ENCODE peak calls at places on chromosomes 7 and 10, in four cellular contexts. V is K562, O is HepG2, Y is H1. D is an unnamed sample.

GRCh38 chr10:78925800-78926319 is 142.9 kb upstream of the ZMIZ1 start:
- DNase-seq in V (peak), O (no peak), Y (no peak), D (no peak)

GRCh38 chr10:23088609-23089008 is 6.8 kb upstream of the MSRB2 start:
- DNase-seq in V (no peak), O (no peak), Y (no peak), D (no peak)

GRCh38 chr10:71684356-71685173 is 35.0 kb downstream of the C10orf105 start:
- DNase-seq in V (peak), O (no peak), Y (no peak), D (no peak)

GRCh38 chr7:25028370-25028971 is 48.5 kb upstream of the OSBPL3 start:
- DNase-seq in V (no peak), O (peak), Y (no peak), D (no peak)

GRCh38 chr10:3901370-3901769 is 116.4 kb upstream of the KLF6 start:
- DNase-seq in V (no peak), O (no peak), Y (no peak), D (no peak)

GRCh38 chr10:29501692-29502091 is 133.1 kb downstream of the SVIL start:
- DNase-seq in V (no peak), O (no peak), Y (no peak), D (no peak)

GRCh38 chr10:124535731-124536495 is 74.3 kb downstream of the LHPP start:
- DNase-seq in V (no peak), O (no peak), Y (no peak), D (no peak)

GRCh38 chr7:94129443-94130140 is 125.4 kb upstream of the BET1 start:
- DNase-seq in V (no peak), O (peak), Y (no peak), D (no peak)

GRCh38 chr7:155471728-155472127 is 13.8 kb downstream of the EN2 start:
- DNase-seq in V (no peak), O (no peak), Y (no peak), D (no peak)

GRCh38 chr7:151759591-151760042 is 117.3 kb downstream of the PRKAG2 start:
- DNase-seq in V (peak), O (peak), Y (peak), D (peak)

GRCh38 chr7:102310414-102310815 is 23.7 kb downstream of the SH2B2 start:
- DNase-seq in V (no peak), O (no peak), Y (no peak), D (no peak)

GRCh38 chr10:17101257-17101909 is 28.2 kb downstream of the CUBN start:
- DNase-seq in V (no peak), O (no peak), Y (no peak), D (no peak)

GRCh38 chr7:88095-88926 is 104.1 kb upstream of the FAM20C start:
- DNase-seq in V (no peak), O (no peak), Y (peak), D (no peak)

GRCh38 chr7:91263359-91264082 is 712 bp upstream of the FZD1 start:
- DNase-seq in V (peak), O (no peak), Y (peak), D (peak)

GRCh38 chr7:70646551-70647248 is 485.2 kb upstream of the GALNT17 start:
- DNase-seq in V (no peak), O (no peak), Y (no peak), D (no peak)

GRCh38 chr7:129168219-129168991 is 20.0 kb upstream of the SMO start:
- DNase-seq in V (no peak), O (no peak), Y (peak), D (no peak)

GRCh38 chr7:156384706-156385105 is 255.9 kb upstream of the RNF32 start:
- DNase-seq in V (no peak), O (no peak), Y (no peak), D (no peak)

GRCh38 chr10:75208177-75208576 is 2.4 kb upstream of the VDAC2 start:
- DNase-seq in V (no peak), O (no peak), Y (no peak), D (no peak)

GRCh38 chr10:118590334-118590733 is 5.1 kb downstream of the PRLHR start:
- DNase-seq in V (no peak), O (no peak), Y (no peak), D (no peak)

GRCh38 chr10:21173964-21174669 is 277.0 kb upstream of the NEBL start:
- DNase-seq in V (peak), O (no peak), Y (peak), D (peak)

GRCh38 chr10:21523557-21524008 is 1.9 kb downstream of the SKIDA1 start:
- DNase-seq in V (no peak), O (peak), Y (no peak), D (no peak)

GRCh38 chr7:327305-327931 is 37.4 kb downstream of the FOXL3 start:
- DNase-seq in V (no peak), O (no peak), Y (no peak), D (no peak)

GRCh38 chr10:133439517-133440461 is 14.0 kb upstream of the SCART1 start:
- DNase-seq in V (no peak), O (no peak), Y (no peak), D (no peak)

GRCh38 chr10:30178565-30178964 is 119.2 kb upstream of the JCAD start:
- DNase-seq in V (no peak), O (no peak), Y (no peak), D (no peak)

GRCh38 chr10:97744405-97745035 is 7.6 kb downstream of the ZFYVE27 start:
- DNase-seq in V (peak), O (no peak), Y (no peak), D (no peak)

GRCh38 chr7:136009488-136010079 is 32.4 kb upstream of the MTPN start:
- DNase-seq in V (peak), O (peak), Y (no peak), D (no peak)

GRCh38 chr10:88270871-88271713 is 312.0 kb downstream of the RNLS start:
- DNase-seq in V (no peak), O (no peak), Y (no peak), D (no peak)
- TF ChIP-seq JUND in V (no peak), O (no peak), Y (no peak), D (no peak)

GRCh38 chr10:6578221-6579192 is 1.6 kb downstream of the PRKCQ start:
- DNase-seq in V (peak), O (no peak), Y (no peak), D (no peak)
- TF ChIP-seq JUND in V (no peak), O (no peak), Y (no peak), D (no peak)

GRCh38 chr10:104824378-104825006 is 183.4 kb downstream of the SORCS3 start:
- DNase-seq in V (peak), O (no peak), Y (peak), D (peak)
- TF ChIP-seq JUND in V (no peak), O (no peak), Y (no peak), D (no peak)

GRCh38 chr7:45708046-45708950 is 134.1 kb downstream of the ADCY1 start:
- DNase-seq in V (no peak), O (no peak), Y (no peak), D (no peak)

GRCh38 chr7:45712057-45712689 is 138.0 kb downstream of the ADCY1 start:
- DNase-seq in V (no peak), O (no peak), Y (peak), D (no peak)

GRCh38 chr7:45710271-45711160 is 136.3 kb downstream of the ADCY1 start:
- DNase-seq in V (no peak), O (no peak), Y (peak), D (no peak)

GRCh38 chr7:45711161-45711490 is 137.0 kb downstream of the ADCY1 start:
- DNase-seq in V (no peak), O (no peak), Y (no peak), D (no peak)

DNA sequence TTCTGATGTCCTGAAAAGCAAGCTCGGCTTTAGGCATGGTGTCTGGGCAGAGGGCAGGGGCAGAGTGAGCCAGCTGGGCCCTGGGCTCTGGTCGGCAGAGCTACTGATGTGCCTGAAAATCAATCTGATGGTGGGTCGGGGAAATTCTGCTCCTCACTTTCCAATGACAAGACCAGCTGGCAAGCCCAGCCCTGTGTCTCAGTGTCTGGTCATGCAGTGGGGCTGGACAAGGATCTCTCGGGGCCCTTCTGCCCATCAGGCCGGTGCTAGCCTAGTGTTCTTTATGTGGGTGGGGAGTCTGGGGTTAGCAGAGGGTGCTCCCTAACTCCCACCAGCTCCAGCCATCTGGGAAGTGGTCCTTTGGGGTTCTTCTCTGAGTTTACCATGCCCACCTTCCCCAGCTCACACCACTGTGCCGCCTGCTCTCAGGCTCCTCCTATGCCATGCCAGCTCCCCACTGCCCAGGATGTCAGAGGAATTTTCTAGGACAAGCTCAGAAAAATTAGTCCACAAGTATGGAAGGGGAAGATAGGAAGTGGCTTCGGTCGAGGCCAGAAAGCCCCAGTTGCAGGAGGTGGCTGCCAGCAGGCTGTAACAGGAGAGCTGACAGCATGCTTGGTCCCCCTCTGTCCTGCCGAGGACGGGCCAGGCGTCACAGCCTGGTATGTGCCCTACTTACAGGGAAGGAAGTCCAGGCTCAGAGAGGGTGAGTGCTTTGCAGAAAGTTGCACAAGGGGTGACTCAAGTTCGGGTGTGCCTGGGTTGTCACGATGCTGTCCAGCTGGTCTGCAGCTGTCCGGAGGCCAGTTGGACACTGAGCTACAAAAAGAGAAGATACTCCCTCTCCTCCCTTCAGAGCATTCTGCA is 135.2 kb downstream of the ADCY1 start:
- DNase-seq in V (no peak), O (no peak), Y (no peak), D (no peak)
- TF ChIP-seq JUND in V (no peak), O (no peak), Y (no peak), D (no peak)

D was measured in T47D.